ENCODE peak calls at places on chromosome 18, in four cellular contexts. M is neuronal stem cell, F is stomach, L is left ventricle myocardium inferior. W is an unnamed sample.
A peak's percentile ranks its signal among the peaks of the same experiment; 100 is the strongest.

GRCh38 chr18:28087173-28087563 is 89.8 kb downstream of the CDH2 start:
- DNase-seq in M (peak; percentile 33), F (peak; percentile 67), L (no peak), W (peak; percentile 45)

GRCh38 chr18:74378179-74378682 is 62.6 kb downstream of the C18orf63 start:
- DNase-seq in M (no peak), F (no peak), L (no peak), W (peak; percentile 26)

GRCh38 chr18:67068608-67069007 is 447.9 kb downstream of the DSEL start:
- DNase-seq in M (no peak), F (no peak), L (no peak), W (no peak)

GRCh38 chr18:72605350-72605749 is 61.2 kb upstream of the CBLN2 start:
- DNase-seq in M (no peak), F (no peak), L (no peak), W (no peak)

GRCh38 chr18:812673-813404 is 797 bp upstream of the YES1 start:
- DNase-seq in M (no peak), F (peak; percentile 66), L (peak; percentile 68), W (peak; percentile 86)

GRCh38 chr18:9701604-9702324 is 6.3 kb upstream of the RAB31 start:
- DNase-seq in M (no peak), F (no peak), L (no peak), W (no peak)

GRCh38 chr18:62342884-62343283 is 17.8 kb downstream of the TNFRSF11A start:
- DNase-seq in M (no peak), F (no peak), L (no peak), W (no peak)

GRCh38 chr18:32259553-32259952 is 69.7 kb downstream of the MEP1B start:
- DNase-seq in M (no peak), F (no peak), L (no peak), W (no peak)

GRCh38 chr18:79077181-79077580 is 8.0 kb downstream of the ATP9B start:
- DNase-seq in M (no peak), F (no peak), L (no peak), W (no peak)
- H3K9me3 ChIP-seq in M (peaks cover 38% of the 10 kb centered on the region), F (no peaks in the 10 kb centered on the region), L (peaks cover 2% of the 10 kb centered on the region), W (no peaks in the 10 kb centered on the region)

GRCh38 chr18:35236964-35237363 is 3.9 kb upstream of the ZNF397 start:
- DNase-seq in M (no peak), F (no peak), L (no peak), W (no peak)

DNA sequence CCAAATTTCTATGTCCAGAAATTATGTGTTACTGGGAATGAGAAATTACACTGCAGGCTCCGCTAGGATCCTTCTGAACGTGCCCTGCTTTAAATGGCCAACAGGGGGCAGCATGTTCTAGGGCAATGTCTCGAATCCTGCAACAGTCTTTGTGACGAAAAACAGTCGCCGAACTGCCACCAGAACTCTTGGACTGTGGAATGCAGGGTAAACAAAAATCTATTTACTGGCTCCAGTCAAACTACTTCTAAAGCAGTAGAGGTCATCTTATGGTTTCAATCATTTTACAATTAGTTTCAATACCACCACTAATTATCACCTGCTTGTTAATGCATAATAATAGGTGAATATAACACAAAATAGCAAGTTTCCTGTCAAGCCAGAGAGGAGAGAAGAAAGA is 9.8 kb upstream of the ZNF397 start:
- DNase-seq in M (peak; percentile 81), F (peak; percentile 86), L (peak; percentile 72), W (peak; percentile 46)
- H3K4me3 ChIP-seq in M (no peak overlapping the region), F (no peak overlapping the region), L (peak overlapping the region; percentile 28), W (no peak overlapping the region)

DNA sequence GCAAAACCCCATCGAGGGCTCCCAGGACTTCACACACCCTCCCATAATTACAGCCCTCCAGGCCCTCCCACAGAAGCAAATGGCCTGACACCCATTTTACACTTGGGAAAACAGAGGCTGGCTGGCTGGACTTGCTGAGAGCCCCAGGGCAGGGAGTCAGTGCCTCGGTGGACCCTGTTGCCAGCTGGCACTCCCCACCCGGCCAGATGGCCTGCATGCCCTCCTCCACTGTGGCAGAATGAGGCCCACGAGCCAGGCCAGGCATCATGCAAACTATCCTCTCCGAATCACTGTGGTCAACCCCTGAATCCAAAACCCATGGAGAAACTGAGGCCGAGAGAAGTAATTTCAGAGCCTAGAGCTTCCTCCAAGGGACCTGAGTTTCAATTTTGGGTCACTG is 129.7 kb downstream of the SMAD2 start:
- DNase-seq in M (no peak), F (no peak), L (no peak), W (no peak)
- H3K27me3 ChIP-seq in M (no peaks in the 10 kb centered on the region), F (peaks cover 24% of the 10 kb centered on the region), L (peaks cover 4% of the 10 kb centered on the region), W (no peaks in the 10 kb centered on the region)

DNA sequence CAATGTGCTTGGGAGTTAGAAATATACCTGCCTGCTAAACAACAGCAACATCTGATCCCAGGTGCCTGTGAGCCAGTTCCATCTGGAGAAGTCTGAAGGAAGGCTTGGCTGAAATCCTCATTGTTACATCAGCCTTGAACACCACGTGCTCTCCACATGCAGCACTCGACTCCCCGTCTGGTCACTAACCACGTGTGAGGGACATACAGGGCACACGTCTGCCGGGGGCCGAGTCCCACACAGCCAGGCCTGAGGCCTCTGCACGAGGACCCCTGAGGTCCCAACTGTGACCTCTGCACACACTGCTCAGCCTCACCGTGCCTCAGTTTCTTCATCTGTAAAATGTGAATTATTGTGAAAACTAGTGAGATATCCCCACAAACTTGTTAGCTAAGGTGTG is 236.5 kb upstream of the SALL3 start:
- DNase-seq in M (no peak), F (peak; percentile 17), L (no peak), W (no peak)
- H3K9me3 ChIP-seq in M (no peaks in the 10 kb centered on the region), F (no peaks in the 10 kb centered on the region), L (no peaks in the 10 kb centered on the region), W (no peaks in the 10 kb centered on the region)

GRCh38 chr18:26021061-26021754 is 69.2 kb downstream of the SS18 start:
- DNase-seq in M (no peak), F (no peak), L (no peak), W (no peak)

GRCh38 chr18:26017929-26018328 is 72.5 kb downstream of the SS18 start:
- DNase-seq in M (no peak), F (no peak), L (no peak), W (no peak)

DNA sequence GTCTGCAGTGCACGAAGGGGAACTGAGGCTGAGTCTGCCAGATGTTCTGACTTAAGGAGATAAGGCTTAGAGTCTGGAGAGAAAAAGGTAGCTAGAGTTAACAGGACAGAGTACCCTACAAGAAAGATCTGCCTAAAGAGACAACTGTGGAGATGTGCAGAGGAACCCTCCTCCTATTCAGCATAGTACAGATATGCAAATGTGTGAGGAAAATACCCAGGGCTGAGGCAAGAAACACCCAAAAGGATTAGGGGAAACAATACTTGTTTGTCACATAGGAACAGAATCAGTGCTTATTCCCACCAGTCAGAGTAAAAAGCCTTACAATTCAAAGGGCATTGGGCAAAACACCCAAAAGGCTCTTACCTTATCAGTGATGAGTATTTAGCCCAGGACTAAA is 67.8 kb downstream of the SS18 start:
- DNase-seq in M (no peak), F (no peak), L (no peak), W (no peak)
- H3K4me3 ChIP-seq in M (no peak overlapping the region), F (no peak overlapping the region), L (no peak overlapping the region), W (no peak overlapping the region)

GRCh38 chr18:25187582-25188291 is 164.2 kb downstream of the ZNF521 start:
- DNase-seq in M (no peak), F (no peak), L (no peak), W (no peak)

GRCh38 chr18:25190468-25190867 is 161.5 kb downstream of the ZNF521 start:
- DNase-seq in M (no peak), F (no peak), L (no peak), W (no peak)

GRCh38 chr18:25192065-25192464 is 159.9 kb downstream of the ZNF521 start:
- DNase-seq in M (no peak), F (no peak), L (no peak), W (no peak)

DNA sequence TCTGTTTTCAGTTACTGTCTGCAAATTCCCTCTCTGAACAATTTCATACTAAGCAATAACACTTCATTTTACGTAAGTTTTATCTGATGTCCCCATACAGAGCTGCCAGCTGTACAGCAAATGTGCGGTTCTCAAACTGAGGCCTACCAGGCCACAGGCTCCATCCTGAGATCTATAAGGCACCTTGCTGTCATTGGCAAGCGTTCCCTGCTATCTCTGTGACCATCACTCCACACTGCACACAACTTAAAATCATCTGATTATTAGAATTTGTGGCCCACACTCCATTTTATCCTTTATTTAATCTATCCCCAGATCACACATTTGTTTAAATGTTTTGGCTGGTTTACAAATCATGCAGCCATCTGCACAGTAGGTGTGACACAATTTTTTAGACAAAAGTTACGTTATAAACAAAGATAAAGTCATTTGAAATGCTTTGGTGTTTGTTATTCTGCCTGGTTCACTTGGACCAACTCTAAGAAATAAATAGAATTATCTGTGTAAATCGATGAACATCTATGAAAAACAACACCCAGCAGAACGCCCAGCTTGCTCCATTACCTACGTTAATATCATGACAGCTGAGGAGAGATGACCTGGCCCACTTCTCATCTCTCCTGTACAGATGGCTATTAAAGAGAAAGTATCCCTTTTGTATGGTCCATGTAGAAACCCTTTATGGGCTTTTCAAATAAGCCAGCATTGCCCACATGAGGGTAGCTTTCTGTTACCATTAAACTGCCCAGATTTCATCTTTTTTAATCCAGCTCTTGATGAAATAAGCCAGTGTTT is 162.4 kb downstream of the ZNF521 start:
- DNase-seq in M (no peak), F (no peak), L (no peak), W (no peak)
- H3K27me3 ChIP-seq in M (no peaks in the 10 kb centered on the region), F (no peaks in the 10 kb centered on the region), L (no peaks in the 10 kb centered on the region), W (no peaks in the 10 kb centered on the region)

DNA sequence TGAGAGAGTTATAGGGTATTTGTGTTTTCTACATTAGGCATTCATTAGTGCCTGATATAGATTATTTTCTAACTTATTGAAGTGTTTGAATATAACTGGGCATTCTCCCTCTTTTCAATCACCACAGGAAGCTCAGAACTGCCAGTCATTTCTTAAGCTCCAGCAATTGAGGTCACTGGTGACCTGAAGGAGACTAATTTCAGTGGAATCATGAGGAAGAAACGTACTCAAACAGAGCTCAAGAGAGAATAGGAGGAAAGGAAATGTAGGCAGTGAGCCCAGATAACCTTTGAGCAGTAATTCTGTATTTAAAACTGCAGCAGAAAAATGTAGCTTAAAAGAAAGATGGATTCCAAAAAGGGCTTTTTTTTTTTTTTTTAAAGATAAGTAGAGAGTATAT is 1035.5 kb downstream of the SOCS6 start:
- DNase-seq in M (no peak), F (no peak), L (no peak), W (no peak)
- H3K9me3 ChIP-seq in M (no peaks in the 10 kb centered on the region), F (peaks cover 9% of the 10 kb centered on the region), L (no peaks in the 10 kb centered on the region), W (no peaks in the 10 kb centered on the region)

DNA sequence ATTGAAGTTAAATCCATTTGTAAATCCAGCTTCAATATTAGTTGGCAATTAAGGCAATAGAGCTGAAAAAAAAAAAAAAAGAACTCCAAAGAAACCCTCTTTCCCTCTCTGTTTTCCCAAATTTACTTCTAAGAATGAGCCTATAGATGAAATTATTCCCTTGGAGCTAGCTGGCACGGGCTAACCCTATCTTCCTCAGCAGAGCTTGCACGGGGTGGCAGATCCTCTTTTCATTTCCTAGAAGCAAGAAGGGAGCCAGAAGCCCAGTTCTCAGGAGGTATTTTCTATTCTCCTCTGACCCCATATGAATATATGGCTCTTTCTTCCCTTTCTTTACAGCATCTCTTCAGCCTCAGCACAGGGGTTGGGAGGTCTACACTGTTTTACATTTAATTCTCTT is 426.0 kb downstream of the TGIF1 start:
- DNase-seq in M (no peak), F (no peak), L (no peak), W (no peak)
- H3K4me3 ChIP-seq in M (no peak overlapping the region), F (no peak overlapping the region), L (no peak overlapping the region), W (no peak overlapping the region)

W was measured in MG63.